ENCODE peak calls at places on chromosomes 5 and 9, in four cellular contexts. D is HEK293T, T is NCI-H524, N is dorsolateral prefrontal cortex. F is an unnamed sample.

GRCh38 chr9:135468866-135469521 is 10.6 kb upstream of the PPP1R26 start:
- DNase-seq in D (no peak), T (no peak), N (no peak), F (peak; percentile 85)

GRCh38 chr9:23229764-23230434 is 596.1 kb downstream of the ELAVL2 start:
- DNase-seq in D (no peak), T (peak; percentile 41), N (no peak), F (no peak)

GRCh38 chr5:64944868-64945267 is 176.1 kb downstream of the CWC27 start:
- DNase-seq in D (no peak), T (no peak), N (no peak), F (no peak)

GRCh38 chr9:72557549-72557948 is 36.1 kb downstream of the TMC1 start:
- DNase-seq in D (no peak), T (no peak), N (no peak), F (peak; percentile 45)

GRCh38 chr5:54829686-54830085 is 155.7 kb downstream of the ESM1 start:
- DNase-seq in D (no peak), T (no peak), N (no peak), F (no peak)

GRCh38 chr9:95592931-95593330 is 76.2 kb upstream of the PTCH1 start:
- DNase-seq in D (no peak), T (no peak), N (no peak), F (no peak)

GRCh38 chr9:14593406-14593805 is 99.8 kb downstream of the ZDHHC21 start:
- DNase-seq in D (no peak), T (no peak), N (no peak), F (no peak)

GRCh38 chr5:151574597-151574996 is 16.5 kb downstream of the FAT2 start:
- DNase-seq in D (no peak), T (no peak), N (no peak), F (no peak)

GRCh38 chr9:99385814-99386279 is 163.8 kb downstream of the SEC61B start:
- DNase-seq in D (peak; percentile 14), T (peak; percentile 92), N (no peak), F (no peak)

GRCh38 chr5:178982941-178983340 is 12.2 kb downstream of the GRM6 start:
- DNase-seq in D (no peak), T (no peak), N (no peak), F (no peak)

GRCh38 chr9:94740191-94740874 is 13.8 kb downstream of the AOPEP start:
- DNase-seq in D (no peak), T (no peak), N (no peak), F (no peak)

GRCh38 chr5:57447656-57448055 is 35.0 kb downstream of the ACTBL2 start:
- DNase-seq in D (no peak), T (no peak), N (no peak), F (no peak)

GRCh38 chr9:91837982-91838731 is 111.9 kb downstream of the ROR2 start:
- DNase-seq in D (peak; percentile 39), T (peak; percentile 89), N (no peak), F (no peak)

GRCh38 chr5:129271309-129271708 is 176.8 kb downstream of the ISOC1 start:
- DNase-seq in D (peak; percentile 30), T (peak; percentile 10), N (no peak), F (no peak)

GRCh38 chr5:1405539-1406530 is 39.4 kb downstream of the SLC6A3 start:
- DNase-seq in D (no peak), T (no peak), N (no peak), F (no peak)

GRCh38 chr5:175853573-175854230 is 17.7 kb upstream of the CPLX2 start:
- DNase-seq in D (no peak), T (no peak), N (no peak), F (no peak)

GRCh38 chr5:105840800-105841199 is 1829.9 kb downstream of the EFNA5 start:
- DNase-seq in D (peak; percentile 23), T (peak; percentile 28), N (no peak), F (no peak)

GRCh38 chr5:108430931-108431608 is 49.2 kb upstream of the FBXL17 start:
- DNase-seq in D (no peak), T (no peak), N (no peak), F (no peak)

GRCh38 chr5:87944553-87945320 is 323.9 kb downstream of the TMEM161B start:
- DNase-seq in D (peak; percentile 56), T (peak; percentile 78), N (peak; percentile 81), F (no peak)

GRCh38 chr5:126351138-126351537 is 72.1 kb upstream of the GRAMD2B start:
- DNase-seq in D (no peak), T (no peak), N (no peak), F (no peak)

GRCh38 chr5:142698447-142698846 is 12.6 kb upstream of the FGF1 start:
- DNase-seq in D (no peak), T (no peak), N (no peak), F (no peak)

GRCh38 chr5:174724484-174725260 is at the start of gene MSX2:
- DNase-seq in D (peak; percentile 95), T (no peak), N (peak; percentile 65), F (peak; percentile 31)

GRCh38 chr5:149913449-149914419 is 30.9 kb downstream of the PDE6A start:
- DNase-seq in D (no peak), T (no peak), N (no peak), F (no peak)

GRCh38 chr5:168881427-168882149 is 302.4 kb upstream of the PANK3 start:
- DNase-seq in D (peak; percentile 68), T (peak; percentile 85), N (no peak), F (no peak)

GRCh38 chr5:111142932-111143331 is 50.8 kb downstream of the WDR36 start:
- DNase-seq in D (no peak), T (peak; percentile 1), N (no peak), F (no peak)

GRCh38 chr5:142422426-142422825 is 97.6 kb upstream of the SPRY4 start:
- DNase-seq in D (no peak), T (no peak), N (no peak), F (no peak)